ENCODE peak calls at places on chromosomes 1 and 21, in five cellular contexts. T is HepG2, A is A549, J is GM12878, F is K562. Q is an unnamed sample.

GRCh38 chr1:54812801-54813478 is 11.8 kb upstream of the TTC22 start:
- DNase-seq in T (no peak), A (no peak), J (peak), F (no peak), Q (no peak)

GRCh38 chr1:205578780-205579571 is 52.8 kb downstream of the ELK4 start:
- DNase-seq in T (no peak), A (no peak), J (no peak), F (no peak), Q (no peak)

GRCh38 chr1:29673669-29674624 is 437.6 kb downstream of the PTPRU start:
- DNase-seq in T (no peak), A (no peak), J (no peak), F (no peak), Q (no peak)

GRCh38 chr1:33654267-33654832 is 181.9 kb downstream of the ZSCAN20 start:
- DNase-seq in T (no peak), A (no peak), J (no peak), F (peak), Q (peak)

GRCh38 chr1:184843732-184844495 is 89.3 kb upstream of the EDEM3 start:
- DNase-seq in T (no peak), A (no peak), J (peak), F (no peak), Q (no peak)

GRCh38 chr21:43268804-43269186 is 100.0 kb downstream of the CRYAA start:
- DNase-seq in T (no peak), A (no peak), J (no peak), F (no peak), Q (no peak)

GRCh38 chr1:30417001-30417700 is 306.2 kb downstream of the MATN1 start:
- DNase-seq in T (no peak), A (no peak), J (no peak), F (peak), Q (no peak)

GRCh38 chr1:81832573-81832972 is 31.8 kb downstream of the ADGRL2 start:
- DNase-seq in T (no peak), A (no peak), J (no peak), F (no peak), Q (peak)

GRCh38 chr1:167489581-167490340 is 28.6 kb downstream of the CD247 start:
- DNase-seq in T (no peak), A (no peak), J (no peak), F (no peak), Q (no peak)

GRCh38 chr1:44316231-44316759 is 38.8 kb downstream of the ERI3 start:
- DNase-seq in T (no peak), A (no peak), J (peak), F (no peak), Q (no peak)

GRCh38 chr1:186212574-186213224 is 162.4 kb downstream of the TPR start:
- DNase-seq in T (peak), A (peak), J (no peak), F (peak), Q (peak)

GRCh38 chr1:241376711-241377110 is 19.7 kb upstream of the RGS7 start:
- DNase-seq in T (no peak), A (no peak), J (no peak), F (no peak), Q (no peak)

GRCh38 chr1:232306269-232306911 is 323.5 kb downstream of the SIPA1L2 start:
- DNase-seq in T (no peak), A (no peak), J (no peak), F (no peak), Q (no peak)

GRCh38 chr1:189429610-189430009 is 1048.1 kb downstream of the BRINP3 start:
- DNase-seq in T (peak), A (peak), J (no peak), F (peak), Q (peak)

GRCh38 chr1:200372095-200372884 is 37.5 kb downstream of the ZNF281 start:
- DNase-seq in T (peak), A (peak), J (no peak), F (no peak), Q (peak)

GRCh38 chr1:11898086-11898785 is 28.0 kb downstream of the KIAA2013 start:
- DNase-seq in T (no peak), A (no peak), J (no peak), F (no peak), Q (no peak)

GRCh38 chr1:19086176-19086875 is 123.7 kb downstream of the UBR4 start:
- DNase-seq in T (no peak), A (no peak), J (no peak), F (no peak), Q (no peak)

GRCh38 chr21:35336534-35336933 is 287.4 kb upstream of the RUNX1 start:
- DNase-seq in T (no peak), A (no peak), J (no peak), F (peak), Q (no peak)

DNA sequence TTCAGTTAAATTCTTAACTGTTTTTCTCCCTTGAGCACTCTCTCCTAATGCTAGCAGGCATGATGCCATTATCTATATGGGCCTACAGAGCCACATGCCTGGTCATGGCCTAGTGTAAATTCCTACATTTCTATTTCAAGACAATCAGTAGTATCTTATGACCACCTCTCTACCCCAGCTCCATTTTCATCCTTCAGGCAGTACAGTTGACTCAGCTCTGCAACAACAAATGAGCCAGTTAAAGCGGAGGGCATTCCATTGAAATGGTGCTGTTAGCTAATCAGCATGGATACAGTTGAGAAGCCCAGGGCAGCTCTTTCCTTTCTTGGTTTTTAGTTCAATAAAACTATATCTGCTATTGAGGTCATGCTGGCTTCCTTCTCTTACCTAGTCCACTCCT is 150.0 kb downstream of the PPP1R12B start:
- DNase-seq in T (no peak), A (no peak), J (no peak), F (no peak), Q (peak)
- TF ChIP-seq RFX5 in T (no peak), A (no peak), J (no peak), F (no peak), Q (no peak)

DNA sequence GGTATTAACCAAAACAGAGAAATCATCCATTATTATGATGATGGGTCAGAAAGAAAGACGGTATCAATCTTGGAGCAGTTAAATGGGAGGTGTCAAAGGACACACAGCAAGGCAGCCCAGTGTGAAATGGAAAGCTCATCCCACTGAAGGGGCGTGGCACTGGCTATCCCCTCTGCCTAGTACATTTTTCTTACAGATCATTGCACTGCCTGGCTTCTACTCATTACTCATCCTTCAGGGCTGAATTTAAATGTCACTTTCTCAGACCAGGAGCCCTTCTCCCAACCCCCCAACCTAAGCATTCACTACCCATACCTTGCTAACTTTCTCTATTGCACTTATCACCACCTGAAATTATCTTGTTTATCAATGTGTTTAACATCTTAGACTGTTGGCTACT is 10.1 kb downstream of the JAK1 start:
- DNase-seq in T (no peak), A (peak), J (no peak), F (peak), Q (no peak)
- TF ChIP-seq BHLHE40 in T (no peak), A (no peak), J (no peak), F (no peak), Q (no peak)

DNA sequence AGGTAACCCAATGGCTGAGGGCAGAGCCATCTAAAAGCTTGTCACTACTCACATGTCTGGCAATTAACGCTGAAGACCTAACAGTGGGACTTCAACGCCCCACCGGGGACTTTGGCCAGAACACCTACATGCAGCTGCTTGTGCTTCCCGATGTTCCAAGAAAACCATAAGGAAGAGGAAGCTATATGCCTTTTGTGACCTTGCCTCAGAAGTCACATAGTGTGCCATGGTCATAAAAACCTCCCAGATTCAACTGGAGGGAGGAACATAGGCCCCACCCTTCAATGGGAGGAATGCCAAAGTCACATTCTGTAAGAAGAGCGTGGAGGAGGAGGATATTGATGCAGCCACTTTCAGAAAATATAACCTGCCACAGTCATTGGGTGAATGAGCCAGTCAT is 147.8 kb upstream of the MAGI3 start:
- DNase-seq in T (no peak), A (no peak), J (no peak), F (no peak), Q (no peak)
- TF ChIP-seq RFX5 in T (no peak), A (no peak), J (no peak), F (no peak), Q (no peak)

GRCh38 chr21:46411236-46411635 is 47.5 kb upstream of the DIP2A start:
- DNase-seq in T (no peak), A (no peak), J (no peak), F (no peak), Q (no peak)
- TF ChIP-seq BHLHE40 in T (no peak), A (no peak), J (no peak), F (no peak), Q (no peak)

GRCh38 chr1:169680377-169681019 is 30.9 kb downstream of the SELL start:
- DNase-seq in T (no peak), A (no peak), J (peak), F (no peak), Q (no peak)
- TF ChIP-seq RFX5 in T (no peak), A (no peak), J (no peak), F (no peak), Q (no peak)

Q was measured in IMR-90.